ENCODE peak calls at places on chromosomes 4 and X, in four cellular contexts. J is psoas muscle, N is fibroblast of lung, A is mammary epithelial cell. U is an unnamed sample. For H3K36me3, the result is how much of the 10 kb centered on the place peaks cover.

GRCh38 chr4:45453258-45453841 is 670.5 kb downstream of the GABRG1 start:
- DNase-seq in J (no peak), A (peak), N (peak), U (no peak)

GRCh38 chr4:127997534-127998388 is 32.6 kb downstream of the ABHD18 start:
- DNase-seq in N (peak), J (no peak), A (peak), U (no peak)

GRCh38 chrX:2751291-2751690 is 549 bp upstream of the XG start:
- DNase-seq in A (no peak), J (no peak), N (no peak), U (no peak)

GRCh38 chrX:19852014-19853005 is 35.1 kb downstream of the SH3KBP1 start:
- DNase-seq in A (peak), N (peak), J (no peak), U (no peak)

GRCh38 chrX:40273356-40274050 is 175.7 kb upstream of the BCOR start:
- DNase-seq in N (peak), J (peak), A (no peak), U (no peak)

GRCh38 chr4:1802151-1802715 is 9.1 kb downstream of the FGFR3 start:
- DNase-seq in J (no peak), N (peak), A (no peak), U (no peak)

GRCh38 chr4:151486166-151486565 is 77.2 kb downstream of the FHIP1A start:
- DNase-seq in N (no peak), A (no peak), J (no peak), U (no peak)

GRCh38 chrX:21926527-21927278 is 13.8 kb upstream of the SMS start:
- DNase-seq in J (no peak), N (peak), A (peak), U (no peak)

GRCh38 chrX:69015156-69015555 is 150.1 kb downstream of the PJA1 start:
- DNase-seq in A (no peak), J (no peak), N (no peak), U (no peak)

GRCh38 chr4:158211288-158211687 is 1.0 kb downstream of the TMEM144 start:
- DNase-seq in N (no peak), A (no peak), J (no peak), U (no peak)

GRCh38 chrX:1323315-1323714 is 13.3 kb upstream of the IL3RA start:
- DNase-seq in J (peak), N (no peak), A (no peak), U (no peak)

GRCh38 chr4:53558061-53558801 is 33.1 kb downstream of the LNX1 start:
- DNase-seq in N (no peak), J (no peak), A (peak), U (no peak)

GRCh38 chr4:138669479-138670165 is 346.0 kb upstream of the NOCT start:
- DNase-seq in A (no peak), N (peak), J (no peak), U (no peak)

GRCh38 chr4:3832536-3833220 is 66.5 kb downstream of the ADRA2C start:
- DNase-seq in N (no peak), A (no peak), J (no peak), U (no peak)

DNA sequence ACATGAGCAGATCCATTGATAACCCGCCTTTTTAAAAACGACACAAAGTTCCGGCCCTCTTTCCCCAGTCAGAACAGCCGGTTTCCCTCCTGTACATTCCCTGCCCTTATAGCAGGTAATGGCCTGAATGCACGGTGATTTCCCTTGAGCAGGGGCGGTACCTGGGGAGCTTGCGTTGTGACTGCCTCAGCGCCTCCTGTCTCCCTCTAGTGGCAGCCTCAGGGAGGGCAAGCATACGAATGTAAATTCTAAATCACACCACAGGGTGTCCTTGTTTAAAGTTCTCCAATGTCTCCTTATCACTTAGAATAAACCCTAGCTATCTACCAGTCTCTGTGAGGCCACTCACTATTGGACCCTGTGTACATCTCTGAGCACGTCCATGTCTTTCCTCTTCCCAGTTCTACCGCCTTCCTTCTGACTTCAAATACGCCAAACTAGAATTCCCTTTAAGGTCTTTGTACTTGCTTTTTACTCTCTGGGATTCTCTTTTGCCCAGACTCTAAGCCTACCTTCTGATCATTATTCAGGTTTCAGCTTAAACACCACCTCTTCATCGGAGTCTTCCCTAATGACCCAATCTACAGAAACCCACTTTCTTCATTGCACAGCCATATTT is 18.4 kb upstream of the LDB2 start:
- DNase-seq in N (peak), A (peak), J (no peak), U (no peak)
- H3K36me3 ChIP-seq in N (under half), A (under half), J (under half), U (under half)

DNA sequence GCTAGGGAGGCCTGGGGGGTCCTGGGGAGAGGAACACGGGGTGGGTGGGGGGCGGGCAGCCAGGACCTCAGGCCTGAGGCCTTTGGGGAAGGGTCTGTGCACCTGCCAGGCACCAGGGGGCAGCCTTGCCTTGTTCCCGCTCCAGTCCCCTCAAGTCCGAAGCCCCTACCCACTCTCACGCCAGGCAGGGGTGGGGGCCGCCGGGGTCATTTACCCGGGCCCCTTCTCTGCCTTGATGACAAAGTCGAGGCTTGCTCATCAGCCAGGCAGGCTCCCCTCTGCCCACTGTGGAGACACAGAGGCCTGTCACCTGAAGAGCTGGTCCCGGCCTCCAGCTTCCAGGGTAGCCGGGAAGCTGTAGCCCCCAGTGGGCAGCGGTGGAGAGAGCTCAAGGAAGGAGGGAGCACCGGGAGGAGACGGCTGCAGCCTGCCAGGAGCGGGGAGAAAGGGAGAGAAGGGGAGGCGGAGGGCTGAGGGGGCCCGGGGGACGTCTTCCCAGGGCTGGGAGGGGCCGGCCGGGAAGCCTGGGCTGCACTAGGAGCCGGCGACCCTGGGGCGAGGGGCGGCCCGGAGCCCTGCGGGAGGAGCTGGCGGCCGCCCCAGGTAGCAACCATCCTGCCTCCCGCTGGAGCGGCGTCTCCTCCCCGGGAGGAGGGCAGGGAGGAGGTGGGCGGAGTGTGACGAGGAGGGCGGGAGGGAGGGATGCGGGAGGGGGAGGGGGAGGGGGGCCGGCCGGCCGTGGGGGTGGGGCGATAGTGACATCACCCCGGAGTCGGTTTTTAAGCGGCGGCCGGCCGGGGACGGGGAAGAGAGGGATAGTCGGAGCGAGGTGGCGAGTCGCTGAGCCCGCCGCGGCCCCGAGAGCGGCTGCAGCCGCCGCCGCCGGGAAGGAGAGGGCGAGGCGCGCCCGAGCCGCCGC is at the start of gene SLC6A8:
- DNase-seq in N (peak), J (peak), A (peak), U (no peak)
- TF ChIP-seq CTCF in N (peak), J (peak), A (no peak), U (no peak)

DNA sequence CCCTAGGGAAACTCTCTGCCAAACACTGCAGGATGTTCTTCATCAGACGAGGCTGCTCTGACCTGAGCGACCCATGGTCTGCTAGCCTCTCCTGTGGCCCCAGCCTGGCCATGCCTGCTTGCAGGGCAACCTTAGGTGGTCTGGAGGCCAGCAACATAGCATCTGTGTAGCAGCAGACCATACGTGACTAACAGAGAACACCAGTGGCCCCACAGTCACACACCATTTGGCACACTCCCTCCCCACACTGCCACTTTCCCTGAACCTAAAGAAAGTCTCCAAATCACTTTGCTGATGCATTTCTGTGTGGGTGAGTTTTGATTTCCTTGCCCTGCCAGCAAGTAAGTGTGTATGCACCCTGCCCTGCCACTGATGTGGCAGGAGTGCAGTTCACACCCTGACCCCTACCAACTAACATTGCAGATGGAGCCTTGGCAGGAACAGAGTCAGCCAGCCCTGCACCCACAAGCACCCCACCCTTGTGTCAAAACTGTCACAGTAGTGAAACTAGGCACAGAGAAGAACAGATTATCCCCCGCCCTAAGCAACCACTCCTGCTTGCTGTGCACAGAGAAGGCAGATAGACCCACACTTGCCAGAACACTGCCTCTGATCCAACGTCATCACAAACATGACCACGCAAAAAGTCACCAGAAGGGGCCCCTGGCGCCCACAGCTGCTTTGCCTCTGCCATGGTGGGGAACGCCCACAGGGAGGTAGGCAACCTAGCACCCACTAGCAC is 249.1 kb downstream of the SPIN4 start:
- DNase-seq in N (no peak), A (no peak), J (no peak), U (no peak)
- H3K36me3 ChIP-seq in N (under half), A (under half), J (under half), U (under half)

GRCh38 chr4:121226362-121226761 is 62.2 kb upstream of the TNIP3 start:
- DNase-seq in J (no peak), A (peak), N (no peak), U (no peak)

GRCh38 chr4:121221608-121222007 is 57.5 kb upstream of the TNIP3 start:
- DNase-seq in A (no peak), J (no peak), N (no peak), U (no peak)

GRCh38 chr4:121229993-121230392 is 65.9 kb upstream of the TNIP3 start:
- DNase-seq in N (no peak), J (no peak), A (no peak), U (no peak)

GRCh38 chr4:121228851-121229250 is 64.7 kb upstream of the TNIP3 start:
- DNase-seq in J (no peak), N (peak), A (no peak), U (no peak)

GRCh38 chr4:121227254-121227867 is 63.2 kb upstream of the TNIP3 start:
- DNase-seq in N (no peak), A (no peak), J (no peak), U (no peak)
- TF ChIP-seq CTCF in N (no peak), A (peak), J (no peak), U (no peak)